ENCODE peak calls at places on chromosomes 1 and 21, in seven cellular contexts. One of them, this sample, is unnamed.
A peak's percentile ranks its signal among the peaks of the same experiment; 100 is the strongest.

GRCh38 chr1:63033211-63033610 is 249.3 kb downstream of the ATG4C start:
- DNase-seq in H9: no peak
- DNase-seq in neuronal stem cell: no peak
- DNase-seq in trophoblast cell: peak; percentile 83
- DNase-seq in IMR-90: no peak
- DNase-seq in H1: no peak
- DNase-seq in mesendoderm: peak; percentile 62
- DNase-seq in this sample: no peak

GRCh38 chr1:39892611-39893595 is 8.8 kb downstream of the MYCL start:
- DNase-seq in H1: no peak
- DNase-seq in mesendoderm: peak; percentile 94
- DNase-seq in neuronal stem cell: peak; percentile 78
- DNase-seq in IMR-90: peak; percentile 81
- DNase-seq in H9: peak; percentile 63
- DNase-seq in trophoblast cell: peak; percentile 73
- DNase-seq in this sample: peak; percentile 32

GRCh38 chr1:99650021-99650420 is 4.1 kb downstream of the PALMD start:
- DNase-seq in IMR-90: no peak
- DNase-seq in H1: no peak
- DNase-seq in mesendoderm: no peak
- DNase-seq in H9: no peak
- DNase-seq in neuronal stem cell: no peak
- DNase-seq in trophoblast cell: no peak
- DNase-seq in this sample: no peak

GRCh38 chr1:233737341-233737740 is 123.4 kb downstream of the KCNK1 start:
- DNase-seq in neuronal stem cell: no peak
- DNase-seq in H1: no peak
- DNase-seq in mesendoderm: no peak
- DNase-seq in trophoblast cell: peak; percentile 52
- DNase-seq in H9: no peak
- DNase-seq in IMR-90: no peak
- DNase-seq in this sample: no peak

GRCh38 chr1:80731241-80731894 is 1069.4 kb upstream of the ADGRL2 start:
- DNase-seq in H1: no peak
- DNase-seq in H9: no peak
- DNase-seq in neuronal stem cell: no peak
- DNase-seq in trophoblast cell: no peak
- DNase-seq in mesendoderm: no peak
- DNase-seq in IMR-90: no peak
- DNase-seq in this sample: no peak

GRCh38 chr1:246324711-246325110 is 182.4 kb downstream of the SMYD3 start:
- DNase-seq in neuronal stem cell: peak; percentile 17
- DNase-seq in IMR-90: peak; percentile 72
- DNase-seq in H1: no peak
- DNase-seq in trophoblast cell: no peak
- DNase-seq in H9: peak; percentile 58
- DNase-seq in mesendoderm: peak; percentile 93
- DNase-seq in this sample: peak; percentile 59

GRCh38 chr1:55310517-55310927 is 95.4 kb upstream of the USP24 start:
- DNase-seq in H1: no peak
- DNase-seq in trophoblast cell: no peak
- DNase-seq in neuronal stem cell: no peak
- DNase-seq in H9: no peak
- DNase-seq in mesendoderm: peak; percentile 25
- DNase-seq in IMR-90: peak; percentile 100
- DNase-seq in this sample: peak; percentile 98

GRCh38 chr1:117512728-117513321 is 93.0 kb upstream of the TENT5C start:
- DNase-seq in H9: no peak
- DNase-seq in IMR-90: peak; percentile 40
- DNase-seq in trophoblast cell: no peak
- DNase-seq in neuronal stem cell: peak; percentile 4
- DNase-seq in mesendoderm: no peak
- DNase-seq in H1: no peak
- DNase-seq in this sample: peak; percentile 42

GRCh38 chr1:21869620-21870121 is 57.6 kb downstream of the LDLRAD2 start:
- DNase-seq in IMR-90: peak; percentile 83
- DNase-seq in mesendoderm: no peak
- DNase-seq in H9: no peak
- DNase-seq in H1: no peak
- DNase-seq in neuronal stem cell: no peak
- DNase-seq in trophoblast cell: peak; percentile 16
- DNase-seq in this sample: peak; percentile 85

GRCh38 chr1:227906550-227906991 is 41.2 kb downstream of the WNT9A start:
- DNase-seq in mesendoderm: no peak
- DNase-seq in H9: no peak
- DNase-seq in neuronal stem cell: no peak
- DNase-seq in H1: no peak
- DNase-seq in IMR-90: no peak
- DNase-seq in trophoblast cell: no peak
- DNase-seq in this sample: no peak

GRCh38 chr1:38071530-38072266 is 25.1 kb upstream of the POU3F1 start:
- DNase-seq in H1: no peak
- DNase-seq in neuronal stem cell: no peak
- DNase-seq in IMR-90: peak; percentile 55
- DNase-seq in trophoblast cell: no peak
- DNase-seq in H9: no peak
- DNase-seq in mesendoderm: peak; percentile 81
- DNase-seq in this sample: peak; percentile 46

GRCh38 chr1:225347123-225347683 is 80.6 kb downstream of the LBR start:
- DNase-seq in mesendoderm: no peak
- DNase-seq in trophoblast cell: no peak
- DNase-seq in H9: no peak
- DNase-seq in H1: no peak
- DNase-seq in IMR-90: no peak
- DNase-seq in neuronal stem cell: no peak
- DNase-seq in this sample: no peak

GRCh38 chr1:227273557-227273956 is 44.7 kb downstream of the CDC42BPA start:
- DNase-seq in H1: no peak
- DNase-seq in neuronal stem cell: peak; percentile 23
- DNase-seq in H9: no peak
- DNase-seq in mesendoderm: peak; percentile 79
- DNase-seq in IMR-90: peak; percentile 8
- DNase-seq in trophoblast cell: peak; percentile 64
- DNase-seq in this sample: no peak

GRCh38 chr21:35382696-35383095 is 333.6 kb upstream of the RUNX1 start:
- DNase-seq in H1: no peak
- DNase-seq in trophoblast cell: peak; percentile 75
- DNase-seq in H9: no peak
- DNase-seq in neuronal stem cell: no peak
- DNase-seq in mesendoderm: peak; percentile 32
- DNase-seq in IMR-90: no peak
- DNase-seq in this sample: no peak
- H3K4ac ChIP-seq in H1: no peak overlapping the region
- H3K4ac ChIP-seq in trophoblast cell: no peak overlapping the region
- H3K4ac ChIP-seq in H9: no peak overlapping the region
- H3K4ac ChIP-seq in neuronal stem cell: no peak overlapping the region
- H3K4ac ChIP-seq in mesendoderm: no peak overlapping the region
- H3K4ac ChIP-seq in IMR-90: no peak overlapping the region
- H3K4ac ChIP-seq in this sample: no peak overlapping the region

GRCh38 chr1:16183765-16184556 is 28.1 kb upstream of the EPHA2 start:
- DNase-seq in IMR-90: no peak
- DNase-seq in H9: no peak
- DNase-seq in trophoblast cell: no peak
- DNase-seq in neuronal stem cell: no peak
- DNase-seq in mesendoderm: no peak
- DNase-seq in H1: no peak
- DNase-seq in this sample: no peak

GRCh38 chr1:16183157-16183556 is 27.3 kb upstream of the EPHA2 start:
- DNase-seq in H9: no peak
- DNase-seq in trophoblast cell: no peak
- DNase-seq in H1: no peak
- DNase-seq in mesendoderm: no peak
- DNase-seq in IMR-90: peak; percentile 78
- DNase-seq in neuronal stem cell: no peak
- DNase-seq in this sample: peak; percentile 72

GRCh38 chr1:16184557-16185303 is 27.7 kb downstream of the ARHGEF19 start:
- DNase-seq in H9: no peak
- DNase-seq in mesendoderm: peak; percentile 47
- DNase-seq in trophoblast cell: no peak
- DNase-seq in IMR-90: no peak
- DNase-seq in neuronal stem cell: no peak
- DNase-seq in H1: no peak
- DNase-seq in this sample: no peak

GRCh38 chr1:16180291-16180824 is 24.5 kb upstream of the EPHA2 start:
- DNase-seq in trophoblast cell: no peak
- DNase-seq in IMR-90: peak; percentile 67
- DNase-seq in neuronal stem cell: no peak
- DNase-seq in H9: no peak
- DNase-seq in mesendoderm: no peak
- DNase-seq in H1: no peak
- DNase-seq in this sample: peak; percentile 71

GRCh38 chr1:16181887-16182719 is 26.2 kb upstream of the EPHA2 start:
- DNase-seq in trophoblast cell: peak; percentile 55
- DNase-seq in H9: peak; percentile 93
- DNase-seq in H1: peak; percentile 82
- DNase-seq in mesendoderm: peak; percentile 96
- DNase-seq in IMR-90: peak; percentile 89
- DNase-seq in neuronal stem cell: no peak
- DNase-seq in this sample: peak; percentile 95
- H3K4me2 ChIP-seq in trophoblast cell: peak overlapping the region; percentile 30
- H3K4me2 ChIP-seq in H9: no peak overlapping the region
- H3K4me2 ChIP-seq in H1: no peak overlapping the region
- H3K4me2 ChIP-seq in mesendoderm: no peak overlapping the region
- H3K4me2 ChIP-seq in IMR-90: peak overlapping the region; percentile 55
- H3K4me2 ChIP-seq in neuronal stem cell: peak overlapping the region; percentile 49
- H3K4me2 ChIP-seq in this sample: peak overlapping the region; percentile 19

DNA sequence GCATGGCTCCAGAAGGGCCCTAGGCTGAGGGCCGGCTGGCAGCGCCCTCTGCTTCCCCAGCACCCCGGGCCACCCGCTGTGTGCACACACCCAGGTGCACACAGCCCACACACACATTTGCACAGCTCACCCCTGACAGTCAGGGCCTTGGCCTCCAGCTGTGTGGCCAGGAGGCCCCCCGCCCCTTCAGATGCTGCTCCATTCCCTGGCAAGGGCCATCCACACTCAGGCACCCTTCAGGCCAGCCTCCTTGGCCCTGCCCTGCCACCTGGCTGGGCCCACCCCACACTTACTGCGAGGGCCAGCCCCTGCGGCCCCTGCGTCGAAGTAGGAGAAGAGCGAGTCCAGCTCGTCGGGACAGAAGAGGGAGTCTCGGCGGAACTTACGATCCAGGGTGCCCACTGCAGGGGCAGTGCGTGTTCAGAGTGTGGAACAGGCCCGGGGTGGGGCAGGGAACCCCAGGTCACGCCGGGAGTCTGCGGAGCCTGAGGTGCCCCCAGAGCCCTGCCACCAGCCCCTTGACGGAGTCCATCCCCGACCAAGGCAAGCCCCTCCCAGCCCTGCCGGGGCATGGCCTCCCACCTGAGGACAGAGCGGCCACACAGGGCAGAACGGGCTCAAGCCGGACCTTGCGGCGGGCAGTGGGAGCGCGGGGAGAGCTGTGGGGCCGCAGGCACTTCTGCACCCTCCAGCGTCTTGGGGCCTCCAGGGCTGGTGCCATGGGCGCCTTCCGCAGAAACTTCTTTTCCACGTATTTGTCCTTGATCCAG is 12.4 kb downstream of the ACAP3 start:
- DNase-seq in H9: no peak
- DNase-seq in IMR-90: no peak
- DNase-seq in H1: no peak
- DNase-seq in trophoblast cell: no peak
- DNase-seq in mesendoderm: no peak
- DNase-seq in neuronal stem cell: no peak
- DNase-seq in this sample: no peak
- H3K4ac ChIP-seq in H9: no peak overlapping the region
- H3K4ac ChIP-seq in IMR-90: no peak overlapping the region
- H3K4ac ChIP-seq in H1: no peak overlapping the region
- H3K4ac ChIP-seq in trophoblast cell: no peak overlapping the region
- H3K4ac ChIP-seq in mesendoderm: no peak overlapping the region
- H3K4ac ChIP-seq in neuronal stem cell: no peak overlapping the region
- H3K4ac ChIP-seq in this sample: no peak overlapping the region

GRCh38 chr1:107147813-107148212 is 7.0 kb downstream of the NTNG1 start:
- DNase-seq in IMR-90: no peak
- DNase-seq in neuronal stem cell: no peak
- DNase-seq in H1: no peak
- DNase-seq in mesendoderm: no peak
- DNase-seq in H9: no peak
- DNase-seq in trophoblast cell: no peak
- DNase-seq in this sample: no peak

GRCh38 chr1:107152332-107152731 is 11.5 kb downstream of the NTNG1 start:
- DNase-seq in trophoblast cell: no peak
- DNase-seq in neuronal stem cell: no peak
- DNase-seq in mesendoderm: no peak
- DNase-seq in H9: no peak
- DNase-seq in H1: no peak
- DNase-seq in IMR-90: no peak
- DNase-seq in this sample: no peak

GRCh38 chr1:107153033-107153432 is 12.2 kb downstream of the NTNG1 start:
- DNase-seq in trophoblast cell: no peak
- DNase-seq in mesendoderm: peak; percentile 44
- DNase-seq in H9: no peak
- DNase-seq in neuronal stem cell: no peak
- DNase-seq in H1: no peak
- DNase-seq in IMR-90: no peak
- DNase-seq in this sample: no peak
- H3K4me2 ChIP-seq in trophoblast cell: no peak overlapping the region
- H3K4me2 ChIP-seq in mesendoderm: no peak overlapping the region
- H3K4me2 ChIP-seq in H9: no peak overlapping the region
- H3K4me2 ChIP-seq in neuronal stem cell: no peak overlapping the region
- H3K4me2 ChIP-seq in H1: no peak overlapping the region
- H3K4me2 ChIP-seq in IMR-90: no peak overlapping the region
- H3K4me2 ChIP-seq in this sample: no peak overlapping the region

GRCh38 chr1:192126030-192126619 is 32.1 kb upstream of the RGS18 start:
- DNase-seq in H1: no peak
- DNase-seq in trophoblast cell: no peak
- DNase-seq in mesendoderm: no peak
- DNase-seq in IMR-90: no peak
- DNase-seq in H9: no peak
- DNase-seq in neuronal stem cell: no peak
- DNase-seq in this sample: no peak
- H3K4ac ChIP-seq in H1: no peak overlapping the region
- H3K4ac ChIP-seq in trophoblast cell: no peak overlapping the region
- H3K4ac ChIP-seq in mesendoderm: no peak overlapping the region
- H3K4ac ChIP-seq in IMR-90: no peak overlapping the region
- H3K4ac ChIP-seq in H9: no peak overlapping the region
- H3K4ac ChIP-seq in neuronal stem cell: no peak overlapping the region
- H3K4ac ChIP-seq in this sample: no peak overlapping the region

DNA sequence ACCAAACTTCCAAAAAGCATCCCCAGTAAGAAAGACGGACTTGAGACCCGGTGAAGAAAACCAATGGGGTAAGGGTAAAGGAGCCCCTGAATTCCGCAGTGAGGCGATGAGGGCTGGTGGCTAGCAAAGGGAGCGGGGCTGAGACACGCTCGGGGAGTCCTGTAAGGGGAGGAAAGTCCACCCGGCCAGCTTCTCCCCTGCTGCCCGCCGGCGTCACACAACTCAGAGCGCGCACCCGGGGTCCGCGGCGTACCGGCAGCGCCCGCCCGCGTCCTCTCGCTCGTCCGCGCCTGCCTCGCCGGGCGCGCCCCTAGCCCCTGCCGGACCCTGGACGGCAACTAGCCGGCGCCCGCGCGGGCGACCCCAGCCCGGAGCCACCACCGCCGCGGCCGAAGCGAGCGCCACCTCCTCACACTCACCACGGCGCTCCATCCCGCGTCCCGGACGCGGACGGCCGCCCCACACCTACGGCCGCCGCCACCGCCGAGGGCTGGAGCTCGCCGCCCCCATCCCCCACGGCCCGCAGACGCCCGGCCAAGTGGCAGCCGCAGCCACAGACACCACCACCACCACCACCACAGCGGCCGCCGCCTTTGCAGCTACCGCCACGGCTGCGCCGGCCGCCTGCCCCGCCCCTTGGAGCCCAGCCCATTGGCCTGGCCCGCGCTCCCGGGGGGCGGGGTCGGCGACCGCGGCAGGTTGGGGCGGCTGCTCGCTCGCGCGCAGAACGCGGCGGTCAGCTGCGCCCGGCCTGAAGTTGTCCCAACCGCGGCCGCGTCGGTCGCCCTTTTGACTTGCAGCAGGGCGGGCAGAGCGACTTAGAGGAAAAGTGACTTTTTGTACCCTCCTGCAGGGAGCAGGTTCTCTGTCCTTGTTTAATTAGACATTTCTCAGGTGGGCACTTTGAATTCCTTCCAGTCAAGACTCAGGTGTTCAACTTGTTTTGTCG is 10.0 kb upstream of the ARHGAP29 start:
- DNase-seq in neuronal stem cell: peak; percentile 82
- DNase-seq in IMR-90: peak; percentile 36
- DNase-seq in H1: peak; percentile 91
- DNase-seq in H9: peak; percentile 85
- DNase-seq in trophoblast cell: peak; percentile 80
- DNase-seq in mesendoderm: peak; percentile 90
- DNase-seq in this sample: peak; percentile 53
- H3K4me2 ChIP-seq in neuronal stem cell: peak overlapping the region; percentile 74
- H3K4me2 ChIP-seq in IMR-90: peak overlapping the region; percentile 89
- H3K4me2 ChIP-seq in H1: peak overlapping the region; percentile 86
- H3K4me2 ChIP-seq in H9: peak overlapping the region; percentile 61
- H3K4me2 ChIP-seq in trophoblast cell: peak overlapping the region; percentile 76
- H3K4me2 ChIP-seq in mesendoderm: peak overlapping the region; percentile 85
- H3K4me2 ChIP-seq in this sample: peak overlapping the region; percentile 86

This sample was measured in mesenchymal stem cell.